ENCODE peak calls at places on chromosomes 6 and 20, in eight cellular contexts. N is fibroblast of pulmonary artery, P is amniotic stem cell, O is Caco-2, G is GDM1, L is occipital lobe, K is brain microvascular endothelial cell, I is endothelial cell of umbilical vein. F is an unnamed sample.

GRCh38 chr20:38872491-38873049 is 53.6 kb upstream of the FAM83D start:
- DNase-seq in N (no peak), K (no peak), L (no peak), O (no peak), P (no peak), I (no peak), G (no peak), F (no peak)

GRCh38 chr20:8800089-8800488 is 268.8 kb upstream of the PLCB4 start:
- DNase-seq in K (no peak), P (no peak), L (no peak), I (no peak), N (no peak), O (no peak), G (no peak), F (no peak)

GRCh38 chr6:82185948-82186347 is 61.6 kb downstream of the IBTK start:
- DNase-seq in G (no peak), O (no peak), K (no peak), N (peak), I (no peak), L (no peak), P (no peak), F (no peak)

GRCh38 chr6:127952831-127953230 is 52.0 kb upstream of the THEMIS start:
- DNase-seq in P (no peak), G (no peak), N (peak), L (no peak), I (no peak), O (no peak), K (no peak), F (no peak)

GRCh38 chr20:48294196-48294595 is 508.9 kb upstream of the SULF2 start:
- DNase-seq in P (no peak), O (no peak), L (no peak), N (peak), I (peak), G (no peak), K (peak), F (no peak)

GRCh38 chr6:43149260-43149659 is 21.8 kb upstream of the SRF start:
- DNase-seq in N (no peak), K (no peak), I (no peak), L (no peak), G (no peak), P (no peak), O (no peak), F (no peak)

GRCh38 chr20:49557449-49557848 is 10.5 kb downstream of the PTGIS start:
- DNase-seq in I (peak), O (no peak), L (no peak), G (no peak), K (no peak), N (no peak), P (no peak), F (no peak)

GRCh38 chr6:44730771-44731391 is 343.4 kb downstream of the CDC5L start:
- DNase-seq in G (no peak), L (no peak), K (peak), P (peak), N (peak), O (peak), I (no peak), F (no peak)

GRCh38 chr6:109767961-109768360 is 76.9 kb downstream of the FIG4 start:
- DNase-seq in L (no peak), G (no peak), N (peak), P (no peak), I (no peak), O (no peak), K (no peak), F (no peak)

GRCh38 chr6:12417191-12417590 is 127.0 kb downstream of the EDN1 start:
- DNase-seq in P (no peak), N (no peak), I (no peak), L (no peak), O (no peak), G (no peak), K (no peak), F (no peak)

GRCh38 chr6:168318090-168318489 is 1.5 kb downstream of the DACT2 start:
- DNase-seq in L (no peak), O (no peak), N (no peak), K (no peak), I (no peak), P (no peak), G (no peak), F (no peak)

GRCh38 chr20:52192296-52193007 is 873 bp upstream of the ZFP64 start:
- DNase-seq in L (no peak), P (no peak), I (no peak), O (no peak), N (peak), K (no peak), G (peak), F (peak)

GRCh38 chr6:127136786-127137185 is 18.3 kb downstream of the RSPO3 start:
- DNase-seq in I (no peak), L (no peak), K (no peak), N (no peak), O (no peak), P (no peak), G (no peak), F (no peak)

GRCh38 chr6:78947962-78948361 is 80.6 kb downstream of the IRAK1BP1 start:
- DNase-seq in G (no peak), I (peak), N (peak), O (no peak), L (no peak), P (peak), K (peak), F (no peak)

GRCh38 chr6:147693185-147693584 is 184.7 kb downstream of the SAMD5 start:
- DNase-seq in O (no peak), P (no peak), K (no peak), N (no peak), I (no peak), G (no peak), L (no peak), F (no peak)

GRCh38 chr20:58596244-58597010 is 54.7 kb upstream of the STX16 start:
- DNase-seq in O (no peak), N (no peak), P (no peak), G (no peak), I (no peak), K (no peak), L (no peak), F (no peak)

GRCh38 chr6:75220365-75220764 is 14.5 kb upstream of the COL12A1 start:
- DNase-seq in P (no peak), N (peak), K (no peak), L (no peak), I (peak), G (no peak), O (no peak), F (no peak)

GRCh38 chr6:15642276-15642675 is 20.6 kb downstream of the DTNBP1 start:
- DNase-seq in N (no peak), O (peak), K (no peak), P (no peak), L (no peak), G (no peak), I (no peak), F (no peak)

GRCh38 chr20:48995599-48995998 is 50.5 kb upstream of the CSE1L start:
- DNase-seq in G (no peak), K (no peak), N (no peak), O (no peak), I (no peak), L (no peak), P (no peak), F (no peak)

GRCh38 chr20:4544765-4545164 is 176.9 kb upstream of the PRND start:
- DNase-seq in L (no peak), I (no peak), G (no peak), K (no peak), P (peak), O (no peak), N (peak), F (no peak)

GRCh38 chr20:40741507-40742106 is 52.6 kb upstream of the MAFB start:
- DNase-seq in K (peak), G (no peak), L (no peak), P (no peak), N (peak), I (peak), O (peak), F (peak)

GRCh38 chr20:5078399-5078958 is 41.3 kb downstream of the PCNA start:
- DNase-seq in L (no peak), G (peak), O (no peak), P (no peak), N (peak), I (peak), K (peak), F (peak)

GRCh38 chr20:15100506-15101160 is 763.2 kb upstream of the FLRT3 start:
- DNase-seq in N (no peak), L (no peak), O (no peak), P (no peak), K (peak), I (no peak), G (no peak), F (no peak)

GRCh38 chr6:124964084-124964763 is 2.0 kb downstream of the RNF217 start:
- DNase-seq in N (peak), I (peak), O (no peak), L (no peak), G (no peak), P (no peak), K (no peak), F (no peak)

GRCh38 chr6:28944412-28945006 is 20.7 kb upstream of the TRIM27 start:
- DNase-seq in N (peak), L (peak), I (peak), K (peak), G (peak), O (peak), P (no peak), F (peak)

GRCh38 chr6:21198032-21198640 is 395.4 kb upstream of the SOX4 start:
- DNase-seq in P (no peak), N (no peak), I (no peak), O (no peak), L (no peak), G (no peak), K (no peak), F (no peak)

GRCh38 chr6:148287979-148288378 is 54.7 kb upstream of the SASH1 start:
- DNase-seq in G (no peak), N (no peak), P (no peak), L (no peak), I (no peak), K (no peak), O (no peak), F (no peak)

GRCh38 chr6:43724914-43725642 is 37.5 kb upstream of the MRPS18A start:
- DNase-seq in G (peak), O (no peak), L (no peak), N (peak), I (no peak), P (peak), K (peak), F (peak)

GRCh38 chr6:39184906-39185580 is 44.2 kb downstream of the KCNK5 start:
- DNase-seq in G (no peak), O (no peak), N (no peak), L (no peak), K (no peak), I (no peak), P (no peak), F (no peak)

GRCh38 chr20:60990647-60991046 is 261.4 kb upstream of the CDH4 start:
- DNase-seq in P (no peak), O (no peak), K (no peak), I (no peak), N (no peak), L (no peak), G (no peak), F (no peak)

GRCh38 chr6:170062209-170062903 is 228.5 kb downstream of the DLL1 start:
- DNase-seq in L (no peak), P (no peak), N (no peak), O (no peak), I (no peak), K (no peak), G (no peak), F (peak)

GRCh38 chr6:40894962-40895799 is 143.8 kb downstream of the UNC5CL start:
- DNase-seq in P (peak), O (peak), I (peak), G (no peak), K (peak), L (no peak), N (peak), F (peak)

GRCh38 chr6:32967151-32968091 is 973 bp upstream of the BRD2 start:
- DNase-seq in G (peak), I (peak), P (no peak), O (peak), L (no peak), K (no peak), N (peak), F (no peak)

F was measured in heart left ventricle.